ENCODE peak calls at places on chromosome 2, in eight cellular contexts. Z is astrocyte of the cerebellum, C is choroid plexus epithelial cell, Y is coronary artery, X is dorsolateral prefrontal cortex, O is MM.1S, G is WERI-Rb-1, A is ovary. N is an unnamed sample.

GRCh38 chr2:8966123-8966908 is 37.2 kb downstream of the MBOAT2 start:
- DNase-seq in Z (peak), C (peak), Y (no peak), X (no peak), O (no peak), G (no peak), A (no peak), N (peak)

GRCh38 chr2:232525796-232526195 is at the start of gene CHRND:
- DNase-seq in Z (no peak), C (no peak), Y (no peak), X (no peak), O (no peak), G (peak), A (no peak), N (no peak)

GRCh38 chr2:64939332-64939917 is 49.8 kb upstream of the SLC1A4 start:
- DNase-seq in Z (no peak), C (no peak), Y (no peak), X (no peak), O (peak), G (no peak), A (no peak), N (no peak)

GRCh38 chr2:211745295-211746097 is 793.1 kb downstream of the ERBB4 start:
- DNase-seq in Z (peak), C (peak), Y (no peak), X (peak), O (peak), G (peak), A (no peak), N (peak)

GRCh38 chr2:51995293-51995692 is 963.4 kb upstream of the NRXN1 start:
- DNase-seq in Z (peak), C (peak), Y (no peak), X (no peak), O (no peak), G (no peak), A (no peak), N (peak)

GRCh38 chr2:212381428-212382102 is 157.0 kb downstream of the ERBB4 start:
- DNase-seq in Z (no peak), C (no peak), Y (no peak), X (no peak), O (no peak), G (no peak), A (no peak), N (no peak)

GRCh38 chr2:237228226-237228625 is 142.5 kb downstream of the COPS8 start:
- DNase-seq in Z (no peak), C (no peak), Y (no peak), X (no peak), O (no peak), G (no peak), A (no peak), N (no peak)

GRCh38 chr2:70541481-70542020 is 12.1 kb downstream of the TGFA start:
- DNase-seq in Z (no peak), C (no peak), Y (no peak), X (no peak), O (peak), G (no peak), A (no peak), N (no peak)

GRCh38 chr2:241597561-241597960 is 39.0 kb downstream of the BOK start:
- DNase-seq in Z (no peak), C (no peak), Y (no peak), X (no peak), O (no peak), G (no peak), A (no peak), N (no peak)

GRCh38 chr2:86441392-86441788 is 219 bp downstream of the KDM3A start:
- DNase-seq in Z (no peak), C (no peak), Y (no peak), X (no peak), O (no peak), G (no peak), A (no peak), N (peak)

GRCh38 chr2:32212293-32212692 is 46.6 kb downstream of the SLC30A6 start:
- DNase-seq in Z (no peak), C (peak), Y (no peak), X (no peak), O (no peak), G (no peak), A (no peak), N (no peak)

GRCh38 chr2:216971632-216972031 is 111.8 kb upstream of the TNP1 start:
- DNase-seq in Z (no peak), C (no peak), Y (no peak), X (no peak), O (no peak), G (no peak), A (no peak), N (no peak)

GRCh38 chr2:46299365-46300263 is 2.4 kb downstream of the EPAS1 start:
- DNase-seq in Z (no peak), C (peak), Y (peak), X (peak), O (no peak), G (peak), A (peak), N (peak)

GRCh38 chr2:47079515-47080412 is 75.3 kb downstream of the STPG4 start:
- DNase-seq in Z (no peak), C (no peak), Y (no peak), X (peak), O (no peak), G (no peak), A (no peak), N (no peak)

GRCh38 chr2:215028231-215028630 is 110.2 kb downstream of the ABCA12 start:
- DNase-seq in Z (peak), C (peak), Y (no peak), X (no peak), O (no peak), G (no peak), A (no peak), N (peak)

GRCh38 chr2:190043441-190043840 is 19.1 kb downstream of the MSTN start:
- DNase-seq in Z (no peak), C (peak), Y (no peak), X (no peak), O (no peak), G (no peak), A (no peak), N (no peak)

GRCh38 chr2:160816916-160817315 is 323.3 kb upstream of the RBMS1 start:
- DNase-seq in Z (no peak), C (peak), Y (no peak), X (no peak), O (no peak), G (no peak), A (no peak), N (no peak)

GRCh38 chr2:58585233-58585632 is 344.1 kb upstream of the FANCL start:
- DNase-seq in Z (no peak), C (no peak), Y (no peak), X (no peak), O (no peak), G (no peak), A (no peak), N (no peak)

GRCh38 chr2:221243758-221244157 is 328.3 kb downstream of the EPHA4 start:
- DNase-seq in Z (no peak), C (no peak), Y (no peak), X (no peak), O (no peak), G (no peak), A (no peak), N (no peak)

GRCh38 chr2:15695582-15696330 is 104.1 kb downstream of the DDX1 start:
- DNase-seq in Z (no peak), C (no peak), Y (no peak), X (no peak), O (no peak), G (no peak), A (no peak), N (no peak)

GRCh38 chr2:169799555-169799954 is 884 bp downstream of the SSB start:
- DNase-seq in Z (no peak), C (peak), Y (no peak), X (no peak), O (no peak), G (no peak), A (no peak), N (no peak)

GRCh38 chr2:196990092-196990491 is 63.6 kb upstream of the PGAP1 start:
- DNase-seq in Z (no peak), C (no peak), Y (no peak), X (no peak), O (no peak), G (no peak), A (no peak), N (no peak)

GRCh38 chr2:116450990-116451389 is 1363.5 kb upstream of the DDX18 start:
- DNase-seq in Z (no peak), C (no peak), Y (no peak), X (no peak), O (no peak), G (no peak), A (no peak), N (no peak)

GRCh38 chr2:29192526-29192925 is 77.3 kb downstream of the CLIP4 start:
- DNase-seq in Z (no peak), C (no peak), Y (no peak), X (no peak), O (no peak), G (no peak), A (no peak), N (peak)

GRCh38 chr2:160615706-160616105 is 122.1 kb upstream of the RBMS1 start:
- DNase-seq in Z (no peak), C (peak), Y (no peak), X (no peak), O (no peak), G (no peak), A (no peak), N (peak)

GRCh38 chr2:15560404-15560987 is 638 bp downstream of the NBAS start:
- DNase-seq in Z (no peak), C (peak), Y (no peak), X (peak), O (peak), G (peak), A (peak), N (peak)

GRCh38 chr2:4763009-4763408 is 929.2 kb upstream of the SOX11 start:
- DNase-seq in Z (peak), C (peak), Y (no peak), X (no peak), O (no peak), G (peak), A (no peak), N (peak)

GRCh38 chr2:230075988-230076631 is 7.4 kb upstream of the SLC16A14 start:
- DNase-seq in Z (no peak), C (peak), Y (no peak), X (no peak), O (no peak), G (no peak), A (no peak), N (no peak)

GRCh38 chr2:8116661-8117060 is 565.2 kb upstream of the ID2 start:
- DNase-seq in Z (no peak), C (no peak), Y (no peak), X (no peak), O (peak), G (no peak), A (no peak), N (no peak)

GRCh38 chr2:96963316-96963715 is 23.1 kb downstream of the FAM178B start:
- DNase-seq in Z (no peak), C (no peak), Y (no peak), X (peak), O (no peak), G (no peak), A (no peak), N (no peak)

GRCh38 chr2:227033471-227034148 is 130.4 kb downstream of the COL4A4 start:
- DNase-seq in Z (no peak), C (peak), Y (no peak), X (no peak), O (peak), G (peak), A (no peak), N (peak)

GRCh38 chr2:160752475-160753330 is 259.1 kb upstream of the RBMS1 start:
- DNase-seq in Z (no peak), C (peak), Y (no peak), X (no peak), O (no peak), G (no peak), A (no peak), N (peak)

GRCh38 chr2:37454851-37455762 is 110.7 kb downstream of the QPCT start:
- DNase-seq in Z (no peak), C (no peak), Y (no peak), X (no peak), O (no peak), G (peak), A (no peak), N (peak)

GRCh38 chr2:15733867-15734765 is 142.4 kb downstream of the DDX1 start:
- DNase-seq in Z (no peak), C (peak), Y (peak), X (no peak), O (no peak), G (no peak), A (no peak), N (peak)

GRCh38 chr2:70133521-70134348 is 46.5 kb downstream of the PCBP1 start:
- DNase-seq in Z (peak), C (peak), Y (no peak), X (no peak), O (no peak), G (no peak), A (no peak), N (peak)

GRCh38 chr2:203871371-203871983 is 3.9 kb downstream of the CTLA4 start:
- DNase-seq in Z (no peak), C (no peak), Y (no peak), X (no peak), O (peak), G (no peak), A (no peak), N (no peak)

GRCh38 chr2:191677091-191677645 is 768 bp upstream of the NABP1 start:
- DNase-seq in Z (peak), C (peak), Y (no peak), X (no peak), O (peak), G (no peak), A (no peak), N (peak)

DNA sequence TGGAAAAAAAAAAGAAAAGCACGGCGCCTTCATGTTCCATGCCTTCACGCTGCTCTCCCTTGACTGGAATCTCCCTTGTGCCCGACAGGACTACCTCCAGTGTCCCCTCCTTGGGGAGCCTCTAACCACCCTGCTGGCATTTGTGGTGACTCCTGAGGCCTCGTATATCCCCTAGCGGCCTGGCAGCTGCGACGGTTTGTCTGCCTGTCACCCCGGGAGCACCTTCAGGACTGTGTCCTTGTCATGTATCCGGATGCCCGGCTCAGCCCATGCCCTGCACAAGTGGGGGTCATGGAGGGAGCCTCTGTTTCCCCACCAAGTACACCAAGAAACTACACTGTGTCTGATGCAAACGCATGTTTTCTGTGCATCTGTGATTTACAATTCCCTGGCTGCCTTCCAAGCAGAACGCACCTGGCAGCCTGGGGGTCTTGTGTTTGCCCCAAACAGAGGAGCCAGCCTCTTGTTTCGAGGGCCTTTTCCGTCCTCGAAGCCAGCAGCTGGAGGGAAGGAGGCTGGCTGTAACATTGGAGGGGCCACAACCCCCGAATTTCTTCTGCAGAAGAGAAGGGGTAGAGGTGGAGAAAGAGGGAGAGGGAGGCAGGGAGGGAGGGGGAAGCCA is 18.9 kb downstream of the TWIST2 start:
- DNase-seq in Z (no peak), C (no peak), Y (no peak), X (no peak), O (no peak), G (no peak), A (no peak), N (no peak)
- TF ChIP-seq CTCF in Z (no peak), C (no peak), Y (no peak), X (no peak), O (no peak), G (no peak), A (no peak), N (no peak)

GRCh38 chr2:10433948-10434884 is 13.9 kb downstream of the ODC1 start:
- DNase-seq in Z (no peak), C (no peak), Y (no peak), X (no peak), O (no peak), G (no peak), A (no peak), N (no peak)

GRCh38 chr2:10431797-10432196 is 16.3 kb downstream of the ODC1 start:
- DNase-seq in Z (no peak), C (no peak), Y (no peak), X (no peak), O (no peak), G (no peak), A (no peak), N (no peak)

GRCh38 chr2:10430886-10431622 is 17.1 kb downstream of the ODC1 start:
- DNase-seq in Z (no peak), C (no peak), Y (no peak), X (no peak), O (no peak), G (no peak), A (no peak), N (no peak)

GRCh38 chr2:10433264-10433947 is 14.7 kb downstream of the ODC1 start:
- DNase-seq in Z (no peak), C (no peak), Y (no peak), X (no peak), O (no peak), G (no peak), A (no peak), N (no peak)

DNA sequence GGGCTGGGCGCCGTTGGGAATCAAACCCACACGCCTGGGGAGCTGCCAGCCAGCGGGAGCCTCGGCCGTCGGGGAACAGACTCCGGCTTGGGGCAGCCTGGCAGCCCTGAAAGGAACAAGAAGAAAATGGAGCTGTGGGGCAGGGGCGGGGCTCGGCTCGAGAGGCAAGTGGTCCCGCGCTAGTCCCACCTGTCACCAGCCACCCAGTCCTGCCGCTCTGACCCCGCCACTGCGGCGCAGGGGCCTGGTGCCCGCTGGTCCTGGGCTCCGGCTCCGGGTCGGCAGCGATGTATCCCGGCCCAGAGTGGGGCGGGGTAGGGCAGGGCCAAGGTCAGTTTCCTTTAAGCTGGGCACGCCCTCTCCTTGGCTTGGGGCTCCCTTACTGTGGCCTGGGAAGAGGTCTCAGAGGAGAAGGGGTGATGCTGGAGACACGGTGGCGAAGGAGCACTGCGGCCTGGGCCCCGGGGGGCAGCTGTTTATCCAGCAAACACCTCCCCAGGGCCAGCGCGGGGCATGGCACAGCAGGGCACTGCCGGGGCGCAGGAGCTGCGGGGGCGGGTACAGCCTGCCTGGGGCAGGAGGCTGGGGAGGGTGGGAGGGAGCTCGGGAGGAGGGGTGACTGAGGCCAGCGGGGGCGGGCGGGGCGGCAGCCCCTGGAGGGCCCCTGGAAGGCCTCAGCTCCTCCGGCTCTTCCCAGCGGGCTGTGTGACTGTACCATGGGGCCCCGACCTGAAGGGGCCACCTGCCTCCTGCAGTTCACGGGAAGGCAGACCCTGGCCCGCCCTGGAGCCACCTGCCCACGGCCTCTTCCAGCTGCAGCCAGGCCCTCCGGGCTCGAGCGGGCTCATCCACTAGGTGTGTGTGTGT is 15.6 kb downstream of the ODC1 start:
- DNase-seq in Z (no peak), C (no peak), Y (no peak), X (no peak), O (no peak), G (no peak), A (no peak), N (no peak)
- H3K4me3 ChIP-seq in Z (peak), C (no peak), Y (peak), X (no peak), O (no peak), G (no peak), A (peak), N (peak)

GRCh38 chr2:106868199-106868598 is 17.8 kb downstream of the ST6GAL2 start:
- DNase-seq in Z (no peak), C (no peak), Y (no peak), X (no peak), O (no peak), G (no peak), A (no peak), N (no peak)
- TF ChIP-seq CTCF in Z (peak), C (peak), Y (no peak), X (peak), O (peak), G (peak), A (no peak), N (peak)

GRCh38 chr2:111057721-111058120 is 63.0 kb upstream of the BCL2L11 start:
- DNase-seq in Z (no peak), C (no peak), Y (no peak), X (no peak), O (no peak), G (no peak), A (no peak), N (no peak)
- H3K4me3 ChIP-seq in Z (no peak), C (no peak), Y (no peak), X (no peak), O (no peak), G (no peak), A (no peak), N (no peak)

DNA sequence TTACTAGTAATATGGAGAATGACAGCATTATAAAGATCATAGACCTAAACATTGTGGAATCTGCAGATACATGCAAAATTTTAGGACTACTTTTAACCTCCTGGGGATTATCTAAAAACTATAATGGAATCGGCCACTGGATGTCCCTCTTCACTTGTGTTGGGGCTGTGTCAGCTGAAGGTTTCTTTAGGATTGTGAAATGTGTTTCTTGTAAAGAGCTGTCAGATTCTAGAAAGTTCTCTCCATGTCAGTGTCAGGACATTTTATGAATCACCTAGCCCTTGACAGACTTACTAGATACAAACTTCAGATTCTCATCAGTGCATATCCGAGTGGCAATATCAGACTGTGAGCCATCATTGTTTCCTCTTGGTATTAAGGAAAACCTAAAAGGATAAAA is 107.2 kb downstream of the CPS1 start:
- DNase-seq in Z (peak), C (peak), Y (no peak), X (no peak), O (peak), G (peak), A (no peak), N (peak)
- TF ChIP-seq CTCF in Z (no peak), C (peak), Y (no peak), X (peak), O (peak), G (peak), A (no peak), N (peak)

DNA sequence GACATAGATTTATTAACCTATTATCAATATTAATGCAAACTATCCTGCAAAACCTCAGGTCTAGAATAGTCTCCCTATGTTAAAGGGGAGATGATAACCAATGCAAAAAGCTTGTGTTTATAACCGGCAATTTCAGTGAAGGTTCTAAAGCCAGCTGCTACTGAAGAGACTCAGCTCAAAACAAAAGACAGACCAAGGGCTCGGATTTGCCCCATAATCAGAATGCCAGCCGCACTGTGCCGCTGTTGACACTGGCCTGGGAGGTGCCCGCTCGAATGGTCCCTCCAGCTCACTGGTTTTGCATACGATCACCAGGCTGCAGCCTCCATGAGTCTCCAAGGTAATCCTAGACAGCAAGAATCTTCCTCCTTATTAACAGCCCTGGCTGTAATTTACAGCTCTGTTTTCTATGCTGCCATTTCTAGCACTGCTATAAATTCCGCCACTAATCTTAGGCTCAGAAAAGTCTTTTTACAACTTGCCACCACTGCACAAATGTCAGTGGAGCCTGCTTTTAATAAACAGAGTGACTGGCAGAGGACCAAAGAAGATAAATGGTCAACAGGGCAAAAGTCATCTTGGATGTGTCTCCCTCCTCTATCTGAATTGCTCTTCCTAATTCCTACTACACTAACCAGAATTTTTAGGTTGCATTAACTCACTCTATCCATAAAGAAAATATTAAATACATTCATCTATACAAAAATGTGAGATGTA is 155.7 kb upstream of the SH3BP4 start:
- DNase-seq in Z (no peak), C (no peak), Y (no peak), X (peak), O (no peak), G (peak), A (no peak), N (no peak)
- H3K4me3 ChIP-seq in Z (no peak), C (no peak), Y (no peak), X (no peak), O (no peak), G (no peak), A (no peak), N (no peak)

N was measured in astrocyte of the spinal cord.